ENCODE peak calls at places on chromosomes 4 and X, in seven cellular contexts. R is DND-41; W is CD4-positive, alpha-beta memory T cell; P is MG63; K is mesenchymal stem cell; H is dorsolateral prefrontal cortex; Z is bronchial epithelial cell. T is an unnamed sample. For H3K27me3, the result is how much of the 10 kb centered on the place peaks cover.

GRCh38 chrX:121308276-121308805 is 260.9 kb downstream of the GLUD2 start:
- DNase-seq in R (peak), W (peak), P (peak), K (no peak), H (no peak), Z (peak), T (peak)

GRCh38 chr4:122562436-122562835 is 58.4 kb downstream of the IL21 start:
- DNase-seq in R (no peak), W (no peak), P (no peak), K (no peak), H (no peak), Z (no peak), T (no peak)

GRCh38 chr4:105194328-105195231 is 47.9 kb downstream of the TET2 start:
- DNase-seq in R (no peak), W (no peak), P (no peak), K (peak), H (no peak), Z (peak), T (no peak)

GRCh38 chrX:21374994-21375794 is 976 bp downstream of the CNKSR2 start:
- DNase-seq in R (peak), W (no peak), P (no peak), K (no peak), H (no peak), Z (no peak), T (no peak)

GRCh38 chr4:158530391-158530790 is 8.7 kb downstream of the RXFP1 start:
- DNase-seq in R (no peak), W (no peak), P (no peak), K (no peak), H (no peak), Z (no peak), T (no peak)

GRCh38 chrX:105098812-105099211 is 121.7 kb downstream of the TEX13A start:
- DNase-seq in R (no peak), W (no peak), P (no peak), K (no peak), H (no peak), Z (peak), T (no peak)

GRCh38 chrX:129759576-129760061 is 20.1 kb upstream of the SASH3 start:
- DNase-seq in R (peak), W (peak), P (peak), K (peak), H (no peak), Z (peak), T (no peak)

GRCh38 chrX:95762716-95763115 is 921.9 kb upstream of the DIAPH2 start:
- DNase-seq in R (no peak), W (no peak), P (no peak), K (no peak), H (no peak), Z (no peak), T (peak)

GRCh38 chr4:4390046-4390445 is 3.1 kb downstream of the NSG1 start:
- DNase-seq in R (no peak), W (no peak), P (no peak), K (no peak), H (no peak), Z (no peak), T (no peak)

GRCh38 chr4:185309770-185310169 is 86.0 kb downstream of the LRP2BP start:
- DNase-seq in R (no peak), W (no peak), P (no peak), K (no peak), H (no peak), Z (no peak), T (no peak)

GRCh38 chrX:40108959-40109287 is 11.2 kb upstream of the BCOR start:
- DNase-seq in R (peak), W (peak), P (peak), K (peak), H (peak), Z (no peak), T (peak)

GRCh38 chrX:78517124-78517523 is 142.0 kb downstream of the RTL3 start:
- DNase-seq in R (peak), W (peak), P (no peak), K (no peak), H (no peak), Z (peak), T (no peak)

GRCh38 chr4:40564004-40564403 is 65.7 kb downstream of the RBM47 start:
- DNase-seq in R (no peak), W (no peak), P (no peak), K (no peak), H (no peak), Z (peak), T (no peak)

GRCh38 chrX:136880003-136880451 is 498 bp downstream of the RBMX start:
- DNase-seq in R (peak), W (peak), P (peak), K (peak), H (peak), Z (no peak), T (no peak)

GRCh38 chrX:79161655-79162054 is 17.2 kb downstream of the GPR174 start:
- DNase-seq in R (peak), W (peak), P (no peak), K (no peak), H (no peak), Z (no peak), T (peak)

GRCh38 chrX:119880552-119881437 is 9.2 kb downstream of the NDUFA1 start:
- DNase-seq in R (peak), W (peak), P (peak), K (peak), H (peak), Z (peak), T (peak)

GRCh38 chr4:94226763-94227162 is 19.1 kb downstream of the SMARCAD1 start:
- DNase-seq in R (no peak), W (no peak), P (no peak), K (no peak), H (no peak), Z (no peak), T (no peak)

GRCh38 chrX:2226906-2227656 is 273.7 kb downstream of the DHRSX start:
- DNase-seq in R (no peak), W (no peak), P (no peak), K (no peak), H (no peak), Z (no peak), T (no peak)

GRCh38 chrX:23503835-23504539 is 163.3 kb upstream of the PRDX4 start:
- DNase-seq in R (no peak), W (no peak), P (peak), K (peak), H (peak), Z (peak), T (no peak)

GRCh38 chr4:129193357-129194100 is 97.6 kb downstream of the C4orf33 start:
- DNase-seq in R (no peak), W (no peak), P (no peak), K (no peak), H (no peak), Z (no peak), T (no peak)

GRCh38 chrX:43882294-43882681 is at the start of gene MAOB:
- DNase-seq in R (no peak), W (no peak), P (peak), K (no peak), H (peak), Z (no peak), T (peak)

GRCh38 chr4:53089940-53090729 is 228.0 kb downstream of the RASL11B start:
- DNase-seq in R (no peak), W (no peak), P (no peak), K (peak), H (no peak), Z (no peak), T (peak)

GRCh38 chr4:128573781-128574508 is 235.6 kb upstream of the JADE1 start:
- DNase-seq in R (no peak), W (no peak), P (no peak), K (peak), H (no peak), Z (peak), T (no peak)

GRCh38 chr4:123939621-123940020 is 543.0 kb downstream of the SPRY1 start:
- DNase-seq in R (no peak), W (no peak), P (no peak), K (peak), H (no peak), Z (peak), T (peak)

GRCh38 chr4:95193391-95194224 is 355.2 kb downstream of the UNC5C start:
- DNase-seq in R (no peak), W (no peak), P (no peak), K (no peak), H (no peak), Z (no peak), T (no peak)

GRCh38 chrX:73818200-73819116 is 255.5 kb downstream of the CHIC1 start:
- DNase-seq in R (no peak), W (no peak), P (no peak), K (no peak), H (no peak), Z (no peak), T (no peak)

GRCh38 chr4:143254479-143255216 is 69.9 kb downstream of the USP38 start:
- DNase-seq in R (no peak), W (no peak), P (no peak), K (no peak), H (no peak), Z (no peak), T (no peak)

GRCh38 chrX:40644175-40644574 is 3.2 kb downstream of the CXorf38 start:
- DNase-seq in R (no peak), W (no peak), P (no peak), K (peak), H (no peak), Z (no peak), T (no peak)

GRCh38 chr4:91198951-91199350 is 1071.8 kb downstream of the CCSER1 start:
- DNase-seq in R (no peak), W (no peak), P (no peak), K (peak), H (no peak), Z (no peak), T (no peak)

GRCh38 chr4:132384709-132385108 is 764.4 kb upstream of the PCDH10 start:
- DNase-seq in R (no peak), W (no peak), P (no peak), K (no peak), H (no peak), Z (no peak), T (no peak)

GRCh38 chrX:79080131-79080530 is 64.4 kb upstream of the GPR174 start:
- DNase-seq in R (no peak), W (no peak), P (no peak), K (no peak), H (no peak), Z (no peak), T (no peak)

GRCh38 chr4:76571274-76571673 is 136.2 kb downstream of the SHROOM3 start:
- DNase-seq in R (no peak), W (no peak), P (no peak), K (no peak), H (no peak), Z (no peak), T (no peak)

GRCh38 chr4:121070696-121071639 is 1.4 kb downstream of the NDNF start:
- DNase-seq in R (no peak), W (peak), P (peak), K (peak), H (no peak), Z (no peak), T (peak)
- H3K27me3 ChIP-seq in R (under half), W (under half), P (under half), K (under half), H (under half), Z (under half), T (under half)

DNA sequence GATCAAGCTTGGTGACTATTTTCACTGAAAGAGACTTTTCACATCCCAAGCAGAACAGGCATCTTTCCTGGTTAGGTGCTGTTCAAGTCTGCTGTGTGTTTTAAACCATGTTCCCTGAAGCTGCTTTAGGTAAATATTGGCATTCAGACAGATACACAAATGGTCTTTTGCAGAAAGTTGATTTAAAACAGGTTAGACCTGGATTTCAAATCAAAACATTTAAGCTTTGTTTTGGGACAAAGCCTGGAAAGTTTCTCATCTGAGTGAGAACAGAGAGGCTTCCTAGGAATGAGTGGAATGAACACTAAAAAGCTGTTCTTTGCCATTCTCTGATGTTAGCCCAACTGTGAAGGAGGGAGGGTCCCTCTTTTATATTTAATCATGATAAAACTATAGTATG is 10.1 kb downstream of the ANXA3 start:
- DNase-seq in R (no peak), W (no peak), P (no peak), K (no peak), H (no peak), Z (no peak), T (no peak)
- H3K27me3 ChIP-seq in R (under half), W (under half), P (under half), K (under half), H (under half), Z (under half), T (under half)

GRCh38 chr4:184274288-184274951 is 56.7 kb upstream of the ENPP6 start:
- DNase-seq in R (no peak), W (no peak), P (no peak), K (peak), H (no peak), Z (no peak), T (no peak)

GRCh38 chr4:184270808-184271413 is 53.2 kb upstream of the ENPP6 start:
- DNase-seq in R (no peak), W (no peak), P (no peak), K (no peak), H (no peak), Z (no peak), T (no peak)

GRCh38 chr4:184275766-184276165 is 58.1 kb upstream of the ENPP6 start:
- DNase-seq in R (no peak), W (no peak), P (no peak), K (no peak), H (no peak), Z (no peak), T (no peak)

GRCh38 chr4:184269879-184270430 is 52.3 kb upstream of the ENPP6 start:
- DNase-seq in R (no peak), W (no peak), P (no peak), K (no peak), H (no peak), Z (no peak), T (no peak)

GRCh38 chr4:184273166-184274147 is 55.8 kb upstream of the ENPP6 start:
- DNase-seq in R (no peak), W (no peak), P (no peak), K (no peak), H (no peak), Z (no peak), T (no peak)
- H3K27me3 ChIP-seq in R (under half), W (under half), P (under half), K (under half), H (under half), Z (under half), T (under half)

GRCh38 chr4:81215219-81215892 is at the start of gene PRKG2:
- DNase-seq in R (no peak), W (no peak), P (no peak), K (no peak), H (no peak), Z (no peak), T (no peak)

GRCh38 chr4:81220269-81220668 is 5.2 kb upstream of the PRKG2 start:
- DNase-seq in R (no peak), W (no peak), P (no peak), K (no peak), H (no peak), Z (no peak), T (no peak)

GRCh38 chr4:81218206-81218605 is 3.2 kb upstream of the PRKG2 start:
- DNase-seq in R (no peak), W (no peak), P (no peak), K (no peak), H (no peak), Z (peak), T (no peak)

GRCh38 chr4:81215936-81216335 is 914 bp upstream of the PRKG2 start:
- DNase-seq in R (no peak), W (no peak), P (no peak), K (no peak), H (no peak), Z (no peak), T (no peak)

DNA sequence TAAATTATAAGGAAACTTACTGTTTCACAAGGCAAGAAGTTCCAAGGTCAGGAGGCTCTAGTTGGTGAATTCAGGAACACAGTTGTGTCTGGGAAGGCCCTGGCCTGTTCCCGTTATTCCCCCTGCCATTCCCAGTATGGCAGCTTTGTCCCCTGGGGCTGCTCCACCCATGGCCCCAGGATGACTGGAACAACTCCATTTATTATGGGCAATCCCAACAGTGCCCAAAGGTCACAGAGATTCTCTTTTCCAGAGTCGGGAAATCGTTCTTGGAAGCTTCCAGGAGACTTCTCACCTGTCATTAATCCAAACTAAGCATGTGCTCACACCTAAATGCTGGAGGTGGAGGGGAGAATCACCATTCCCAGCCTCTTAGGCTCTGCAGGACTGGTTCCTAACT is 2.8 kb upstream of the PRKG2 start:
- DNase-seq in R (no peak), W (no peak), P (no peak), K (no peak), H (no peak), Z (no peak), T (no peak)
- H3K27me3 ChIP-seq in R (under half), W (under half), P (under half), K (under half), H (under half), Z (under half), T (under half)